ENCODE peak calls at places on chromosomes 12 and 14, in ten cellular contexts. One of them, this sample, is unnamed.

GRCh38 chr12:128245106-128245505 is 21.9 kb upstream of the TMEM132C start:
- DNase-seq in HFF-Myc: no peak
- DNase-seq in transverse colon: no peak
- DNase-seq in heart right ventricle: no peak
- DNase-seq in BJ: no peak
- DNase-seq in gastrocnemius medialis: no peak
- DNase-seq in fibroblast of lung: no peak
- DNase-seq in prostate gland: no peak
- DNase-seq in A549: no peak
- DNase-seq in K562: no peak
- DNase-seq in this sample: no peak

GRCh38 chr14:96117101-96117897 is 78.1 kb downstream of the C14orf132 start:
- DNase-seq in HFF-Myc: no peak
- DNase-seq in transverse colon: no peak
- DNase-seq in heart right ventricle: no peak
- DNase-seq in BJ: no peak
- DNase-seq in gastrocnemius medialis: no peak
- DNase-seq in fibroblast of lung: peak
- DNase-seq in prostate gland: no peak
- DNase-seq in A549: no peak
- DNase-seq in K562: no peak
- DNase-seq in this sample: no peak

GRCh38 chr14:24310387-24310665 is 386 bp downstream of the LTB4R2 start:
- DNase-seq in HFF-Myc: no peak
- DNase-seq in transverse colon: peak
- DNase-seq in heart right ventricle: no peak
- DNase-seq in BJ: no peak
- DNase-seq in gastrocnemius medialis: no peak
- DNase-seq in fibroblast of lung: no peak
- DNase-seq in prostate gland: no peak
- DNase-seq in A549: no peak
- DNase-seq in K562: no peak
- DNase-seq in this sample: no peak

GRCh38 chr14:54147285-54147684 is 190.7 kb upstream of the BMP4 start:
- DNase-seq in HFF-Myc: no peak
- DNase-seq in transverse colon: no peak
- DNase-seq in heart right ventricle: no peak
- DNase-seq in BJ: no peak
- DNase-seq in gastrocnemius medialis: no peak
- DNase-seq in fibroblast of lung: peak
- DNase-seq in prostate gland: no peak
- DNase-seq in A549: no peak
- DNase-seq in K562: no peak
- DNase-seq in this sample: no peak

GRCh38 chr12:54588110-54588831 is at the start of gene PPP1R1A:
- DNase-seq in HFF-Myc: no peak
- DNase-seq in transverse colon: peak
- DNase-seq in heart right ventricle: peak
- DNase-seq in BJ: no peak
- DNase-seq in gastrocnemius medialis: no peak
- DNase-seq in fibroblast of lung: no peak
- DNase-seq in prostate gland: no peak
- DNase-seq in A549: no peak
- DNase-seq in K562: no peak
- DNase-seq in this sample: no peak

GRCh38 chr12:27367078-27367477 is 34.4 kb downstream of the BMAL2 start:
- DNase-seq in HFF-Myc: no peak
- DNase-seq in transverse colon: no peak
- DNase-seq in heart right ventricle: no peak
- DNase-seq in BJ: no peak
- DNase-seq in gastrocnemius medialis: no peak
- DNase-seq in fibroblast of lung: peak
- DNase-seq in prostate gland: no peak
- DNase-seq in A549: no peak
- DNase-seq in K562: no peak
- DNase-seq in this sample: no peak

GRCh38 chr14:87312138-87312537 is 680.8 kb downstream of the GALC start:
- DNase-seq in HFF-Myc: no peak
- DNase-seq in transverse colon: no peak
- DNase-seq in heart right ventricle: no peak
- DNase-seq in BJ: no peak
- DNase-seq in gastrocnemius medialis: no peak
- DNase-seq in fibroblast of lung: no peak
- DNase-seq in prostate gland: peak
- DNase-seq in A549: no peak
- DNase-seq in K562: no peak
- DNase-seq in this sample: no peak

GRCh38 chr12:49887536-49888401 is 15.9 kb downstream of the FAIM2 start:
- DNase-seq in HFF-Myc: no peak
- DNase-seq in transverse colon: peak
- DNase-seq in heart right ventricle: no peak
- DNase-seq in BJ: no peak
- DNase-seq in gastrocnemius medialis: no peak
- DNase-seq in fibroblast of lung: no peak
- DNase-seq in prostate gland: peak
- DNase-seq in A549: no peak
- DNase-seq in K562: no peak
- DNase-seq in this sample: no peak

GRCh38 chr12:113149361-113150150 is at the start of gene CFAP73:
- DNase-seq in HFF-Myc: peak
- DNase-seq in transverse colon: peak
- DNase-seq in heart right ventricle: peak
- DNase-seq in BJ: peak
- DNase-seq in gastrocnemius medialis: no peak
- DNase-seq in fibroblast of lung: peak
- DNase-seq in prostate gland: no peak
- DNase-seq in A549: peak
- DNase-seq in K562: peak
- DNase-seq in this sample: peak

GRCh38 chr14:79515158-79515557 is 696.1 kb downstream of the DIO2 start:
- DNase-seq in HFF-Myc: no peak
- DNase-seq in transverse colon: no peak
- DNase-seq in heart right ventricle: no peak
- DNase-seq in BJ: no peak
- DNase-seq in gastrocnemius medialis: no peak
- DNase-seq in fibroblast of lung: no peak
- DNase-seq in prostate gland: no peak
- DNase-seq in A549: no peak
- DNase-seq in K562: no peak
- DNase-seq in this sample: no peak

GRCh38 chr12:123971770-123972447 is 722 bp downstream of the CCDC92 start:
- DNase-seq in HFF-Myc: no peak
- DNase-seq in transverse colon: peak
- DNase-seq in heart right ventricle: peak
- DNase-seq in BJ: no peak
- DNase-seq in gastrocnemius medialis: no peak
- DNase-seq in fibroblast of lung: peak
- DNase-seq in prostate gland: peak
- DNase-seq in A549: peak
- DNase-seq in K562: peak
- DNase-seq in this sample: no peak

GRCh38 chr14:104968541-104969401 is 9.4 kb downstream of the AHNAK2 start:
- DNase-seq in HFF-Myc: no peak
- DNase-seq in transverse colon: no peak
- DNase-seq in heart right ventricle: no peak
- DNase-seq in BJ: no peak
- DNase-seq in gastrocnemius medialis: no peak
- DNase-seq in fibroblast of lung: peak
- DNase-seq in prostate gland: peak
- DNase-seq in A549: peak
- DNase-seq in K562: no peak
- DNase-seq in this sample: peak

GRCh38 chr12:106090586-106091411 is 48.0 kb downstream of the NUAK1 start:
- DNase-seq in HFF-Myc: peak
- DNase-seq in transverse colon: no peak
- DNase-seq in heart right ventricle: peak
- DNase-seq in BJ: peak
- DNase-seq in gastrocnemius medialis: peak
- DNase-seq in fibroblast of lung: peak
- DNase-seq in prostate gland: no peak
- DNase-seq in A549: no peak
- DNase-seq in K562: no peak
- DNase-seq in this sample: peak

GRCh38 chr14:79758985-79759384 is 452.3 kb downstream of the DIO2 start:
- DNase-seq in HFF-Myc: no peak
- DNase-seq in transverse colon: no peak
- DNase-seq in heart right ventricle: no peak
- DNase-seq in BJ: no peak
- DNase-seq in gastrocnemius medialis: no peak
- DNase-seq in fibroblast of lung: no peak
- DNase-seq in prostate gland: no peak
- DNase-seq in A549: no peak
- DNase-seq in K562: no peak
- DNase-seq in this sample: no peak

GRCh38 chr12:52867636-52868035 is 18.8 kb upstream of the KRT78 start:
- DNase-seq in HFF-Myc: no peak
- DNase-seq in transverse colon: peak
- DNase-seq in heart right ventricle: peak
- DNase-seq in BJ: no peak
- DNase-seq in gastrocnemius medialis: no peak
- DNase-seq in fibroblast of lung: no peak
- DNase-seq in prostate gland: peak
- DNase-seq in A549: no peak
- DNase-seq in K562: no peak
- DNase-seq in this sample: no peak

GRCh38 chr14:47674148-47674545 is 1.3 kb downstream of the MDGA2 start:
- DNase-seq in HFF-Myc: no peak
- DNase-seq in transverse colon: no peak
- DNase-seq in heart right ventricle: no peak
- DNase-seq in BJ: no peak
- DNase-seq in gastrocnemius medialis: no peak
- DNase-seq in fibroblast of lung: peak
- DNase-seq in prostate gland: no peak
- DNase-seq in A549: no peak
- DNase-seq in K562: no peak
- DNase-seq in this sample: no peak

GRCh38 chr12:24025153-24025798 is 75.8 kb upstream of the SOX5 start:
- DNase-seq in HFF-Myc: no peak
- DNase-seq in transverse colon: no peak
- DNase-seq in heart right ventricle: no peak
- DNase-seq in BJ: no peak
- DNase-seq in gastrocnemius medialis: no peak
- DNase-seq in fibroblast of lung: no peak
- DNase-seq in prostate gland: no peak
- DNase-seq in A549: no peak
- DNase-seq in K562: peak
- DNase-seq in this sample: no peak
- TF ChIP-seq CTCF in HFF-Myc: no peak
- TF ChIP-seq CTCF in transverse colon: no peak
- TF ChIP-seq CTCF in heart right ventricle: no peak
- TF ChIP-seq CTCF in BJ: no peak
- TF ChIP-seq CTCF in gastrocnemius medialis: no peak
- TF ChIP-seq CTCF in fibroblast of lung: peak
- TF ChIP-seq CTCF in prostate gland: no peak
- TF ChIP-seq CTCF in A549: no peak
- TF ChIP-seq CTCF in K562: peak
- TF ChIP-seq CTCF in this sample: peak

GRCh38 chr12:10567813-10568212 is 45.6 kb downstream of the MAGOHB start:
- DNase-seq in HFF-Myc: no peak
- DNase-seq in transverse colon: no peak
- DNase-seq in heart right ventricle: no peak
- DNase-seq in BJ: no peak
- DNase-seq in gastrocnemius medialis: no peak
- DNase-seq in fibroblast of lung: no peak
- DNase-seq in prostate gland: no peak
- DNase-seq in A549: no peak
- DNase-seq in K562: no peak
- DNase-seq in this sample: peak
- H3K4me3 ChIP-seq in HFF-Myc: no peak
- H3K4me3 ChIP-seq in transverse colon: no peak
- H3K4me3 ChIP-seq in heart right ventricle: no peak
- H3K4me3 ChIP-seq in BJ: no peak
- H3K4me3 ChIP-seq in gastrocnemius medialis: no peak
- H3K4me3 ChIP-seq in fibroblast of lung: no peak
- H3K4me3 ChIP-seq in prostate gland: no peak
- H3K4me3 ChIP-seq in A549: no peak
- H3K4me3 ChIP-seq in K562: no peak
- H3K4me3 ChIP-seq in this sample: no peak

GRCh38 chr12:3150820-3151590 is 73.8 kb downstream of the TSPAN9 start:
- DNase-seq in HFF-Myc: no peak
- DNase-seq in transverse colon: no peak
- DNase-seq in heart right ventricle: no peak
- DNase-seq in BJ: no peak
- DNase-seq in gastrocnemius medialis: no peak
- DNase-seq in fibroblast of lung: peak
- DNase-seq in prostate gland: no peak
- DNase-seq in A549: no peak
- DNase-seq in K562: no peak
- DNase-seq in this sample: peak
- TF ChIP-seq CTCF in HFF-Myc: no peak
- TF ChIP-seq CTCF in transverse colon: no peak
- TF ChIP-seq CTCF in heart right ventricle: no peak
- TF ChIP-seq CTCF in BJ: no peak
- TF ChIP-seq CTCF in gastrocnemius medialis: no peak
- TF ChIP-seq CTCF in fibroblast of lung: no peak
- TF ChIP-seq CTCF in prostate gland: no peak
- TF ChIP-seq CTCF in A549: no peak
- TF ChIP-seq CTCF in K562: no peak
- TF ChIP-seq CTCF in this sample: no peak

DNA sequence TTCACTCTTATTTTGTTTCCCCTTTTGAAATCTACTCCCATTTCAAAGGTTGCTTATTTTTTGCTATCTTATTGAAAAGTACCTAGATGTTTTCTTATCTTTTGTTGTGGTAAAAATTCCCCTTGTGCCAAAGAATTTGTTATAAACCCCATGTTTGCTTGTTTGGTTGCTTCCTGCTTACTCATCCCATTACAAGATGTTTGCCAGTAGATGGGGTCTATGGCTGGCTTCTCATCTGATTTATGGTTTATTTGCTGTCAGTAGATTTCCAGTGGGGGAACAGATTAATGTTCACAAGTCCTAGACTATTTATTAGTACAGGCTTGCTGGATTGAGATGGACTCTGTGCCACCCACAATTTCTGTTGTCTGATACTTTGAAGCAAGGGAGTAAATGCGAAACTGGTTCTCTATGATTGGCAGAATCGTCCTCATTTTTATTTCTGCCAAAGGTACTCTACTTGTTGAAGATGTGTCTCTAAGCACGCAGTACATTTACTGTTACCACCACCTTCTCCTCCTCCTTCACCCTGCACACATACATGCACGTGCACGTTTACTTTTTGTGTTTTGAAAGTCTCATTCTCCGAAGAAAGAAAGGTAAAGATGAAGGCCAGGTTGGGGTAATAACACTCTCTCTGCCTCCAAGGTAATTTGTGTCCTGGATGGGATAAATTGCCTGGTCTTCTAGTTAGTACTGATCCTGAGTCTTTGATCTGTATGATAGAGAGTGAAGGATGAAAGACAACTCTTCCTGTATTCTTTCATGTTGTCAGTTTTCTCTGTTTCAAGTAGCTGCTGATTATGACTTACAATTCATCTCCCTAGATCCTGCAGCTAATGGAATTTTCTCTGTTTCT is 117.2 kb upstream of the ATP2B1 start:
- DNase-seq in HFF-Myc: peak
- DNase-seq in transverse colon: no peak
- DNase-seq in heart right ventricle: no peak
- DNase-seq in BJ: peak
- DNase-seq in gastrocnemius medialis: no peak
- DNase-seq in fibroblast of lung: peak
- DNase-seq in prostate gland: no peak
- DNase-seq in A549: peak
- DNase-seq in K562: peak
- DNase-seq in this sample: peak
- H3K4me3 ChIP-seq in HFF-Myc: no peak
- H3K4me3 ChIP-seq in transverse colon: no peak
- H3K4me3 ChIP-seq in heart right ventricle: no peak
- H3K4me3 ChIP-seq in BJ: no peak
- H3K4me3 ChIP-seq in gastrocnemius medialis: no peak
- H3K4me3 ChIP-seq in fibroblast of lung: no peak
- H3K4me3 ChIP-seq in prostate gland: no peak
- H3K4me3 ChIP-seq in A549: peak
- H3K4me3 ChIP-seq in K562: no peak
- H3K4me3 ChIP-seq in this sample: no peak

GRCh38 chr14:75675265-75675960 is 14.4 kb downstream of the TTLL5 start:
- DNase-seq in HFF-Myc: no peak
- DNase-seq in transverse colon: no peak
- DNase-seq in heart right ventricle: no peak
- DNase-seq in BJ: no peak
- DNase-seq in gastrocnemius medialis: no peak
- DNase-seq in fibroblast of lung: no peak
- DNase-seq in prostate gland: no peak
- DNase-seq in A549: no peak
- DNase-seq in K562: no peak
- DNase-seq in this sample: no peak
- TF ChIP-seq CTCF in HFF-Myc: no peak
- TF ChIP-seq CTCF in transverse colon: no peak
- TF ChIP-seq CTCF in heart right ventricle: no peak
- TF ChIP-seq CTCF in BJ: no peak
- TF ChIP-seq CTCF in gastrocnemius medialis: no peak
- TF ChIP-seq CTCF in fibroblast of lung: peak
- TF ChIP-seq CTCF in prostate gland: no peak
- TF ChIP-seq CTCF in A549: no peak
- TF ChIP-seq CTCF in K562: peak
- TF ChIP-seq CTCF in this sample: no peak